ENCODE peak calls at places on chromosomes 7 and 10, in six cellular contexts. One of them, this sample, is unnamed. For H3K9me3, the result is how much of the 10 kb centered on the place peaks cover.

GRCh38 chr10:21525367-21526183 is at the start of gene SKIDA1:
- DNase-seq in GM23248: peak
- DNase-seq in SK-N-SH: peak
- DNase-seq in MM.1S: peak
- DNase-seq in HCT116: no peak
- DNase-seq in PC-3: peak
- DNase-seq in this sample: peak

GRCh38 chr7:49791089-49791741 is 17.8 kb downstream of the VWC2 start:
- DNase-seq in GM23248: no peak
- DNase-seq in SK-N-SH: peak
- DNase-seq in MM.1S: peak
- DNase-seq in HCT116: no peak
- DNase-seq in PC-3: peak
- DNase-seq in this sample: peak

GRCh38 chr7:98464558-98464940 is 63.7 kb upstream of the BAIAP2L1 start:
- DNase-seq in GM23248: no peak
- DNase-seq in SK-N-SH: no peak
- DNase-seq in MM.1S: no peak
- DNase-seq in HCT116: no peak
- DNase-seq in PC-3: no peak
- DNase-seq in this sample: no peak

GRCh38 chr7:77657427-77658331 is 38.6 kb upstream of the RSBN1L start:
- DNase-seq in GM23248: peak
- DNase-seq in SK-N-SH: peak
- DNase-seq in MM.1S: peak
- DNase-seq in HCT116: peak
- DNase-seq in PC-3: peak
- DNase-seq in this sample: peak

GRCh38 chr7:84047085-84047484 is 147.5 kb downstream of the SEMA3A start:
- DNase-seq in GM23248: no peak
- DNase-seq in SK-N-SH: no peak
- DNase-seq in MM.1S: no peak
- DNase-seq in HCT116: no peak
- DNase-seq in PC-3: no peak
- DNase-seq in this sample: no peak

GRCh38 chr7:66505531-66506451 is 122.9 kb upstream of the KCTD7 start:
- DNase-seq in GM23248: peak
- DNase-seq in SK-N-SH: no peak
- DNase-seq in MM.1S: no peak
- DNase-seq in HCT116: no peak
- DNase-seq in PC-3: no peak
- DNase-seq in this sample: no peak

GRCh38 chr7:48250441-48250951 is 79.2 kb downstream of the ABCA13 start:
- DNase-seq in GM23248: peak
- DNase-seq in SK-N-SH: no peak
- DNase-seq in MM.1S: no peak
- DNase-seq in HCT116: no peak
- DNase-seq in PC-3: peak
- DNase-seq in this sample: peak

GRCh38 chr7:34837826-34838225 is 179.8 kb downstream of the NPSR1 start:
- DNase-seq in GM23248: no peak
- DNase-seq in SK-N-SH: no peak
- DNase-seq in MM.1S: no peak
- DNase-seq in HCT116: no peak
- DNase-seq in PC-3: peak
- DNase-seq in this sample: no peak

GRCh38 chr7:123126171-123126570 is 73.6 kb downstream of the SLC13A1 start:
- DNase-seq in GM23248: no peak
- DNase-seq in SK-N-SH: no peak
- DNase-seq in MM.1S: no peak
- DNase-seq in HCT116: no peak
- DNase-seq in PC-3: no peak
- DNase-seq in this sample: no peak

GRCh38 chr7:105649727-105650381 is 68.6 kb upstream of the EFCAB10 start:
- DNase-seq in GM23248: peak
- DNase-seq in SK-N-SH: no peak
- DNase-seq in MM.1S: no peak
- DNase-seq in HCT116: no peak
- DNase-seq in PC-3: peak
- DNase-seq in this sample: no peak

GRCh38 chr7:97697396-97697795 is 34.5 kb upstream of the TAC1 start:
- DNase-seq in GM23248: no peak
- DNase-seq in SK-N-SH: no peak
- DNase-seq in MM.1S: no peak
- DNase-seq in HCT116: no peak
- DNase-seq in PC-3: no peak
- DNase-seq in this sample: peak

GRCh38 chr7:54015251-54015650 is 526.9 kb upstream of the VSTM2A start:
- DNase-seq in GM23248: no peak
- DNase-seq in SK-N-SH: no peak
- DNase-seq in MM.1S: peak
- DNase-seq in HCT116: no peak
- DNase-seq in PC-3: no peak
- DNase-seq in this sample: peak

GRCh38 chr10:86744067-86744725 is 12.2 kb upstream of the BMPR1A start:
- DNase-seq in GM23248: no peak
- DNase-seq in SK-N-SH: no peak
- DNase-seq in MM.1S: no peak
- DNase-seq in HCT116: no peak
- DNase-seq in PC-3: no peak
- DNase-seq in this sample: no peak

DNA sequence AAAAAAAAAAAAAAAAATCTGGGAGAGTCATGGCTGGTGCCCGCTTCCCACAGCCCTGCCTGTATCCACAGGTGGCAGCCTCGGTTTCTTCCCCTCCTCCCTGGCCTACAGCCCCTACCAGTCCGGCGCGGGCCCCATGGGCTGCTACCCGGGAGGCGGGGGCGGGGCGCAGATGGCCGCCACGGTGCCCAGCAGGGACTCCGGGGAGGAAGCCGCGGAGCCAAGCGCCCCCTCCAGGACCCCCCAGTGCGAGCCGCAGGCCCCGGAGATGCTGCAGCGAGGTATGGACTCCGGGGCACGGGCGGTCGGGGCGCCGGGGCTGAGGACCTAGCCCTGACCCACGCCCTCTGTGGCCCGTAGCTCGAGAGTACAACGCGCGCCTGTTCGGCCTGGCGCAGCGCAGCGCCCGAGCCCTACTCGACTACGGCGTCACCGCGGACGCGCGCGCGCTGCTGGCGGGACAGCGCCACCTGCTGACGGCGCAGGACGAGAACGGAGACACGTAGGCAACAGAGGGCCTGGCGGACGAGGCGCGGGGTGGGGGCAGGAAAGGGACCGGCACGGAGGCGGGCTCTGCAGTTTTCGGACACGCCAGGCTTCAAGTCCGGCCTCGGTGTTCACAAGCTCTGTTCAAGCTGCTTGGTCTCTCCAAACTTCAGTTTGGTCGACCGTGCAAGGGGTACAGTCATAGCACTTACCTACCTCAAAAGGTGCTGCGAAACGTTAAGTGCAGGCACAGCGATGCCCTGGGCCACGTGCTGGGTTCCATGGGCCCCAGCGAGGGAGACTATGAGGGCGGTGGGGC is 3.9 kb downstream of the NFKB2 start:
- DNase-seq in GM23248: peak
- DNase-seq in SK-N-SH: peak
- DNase-seq in MM.1S: peak
- DNase-seq in HCT116: peak
- DNase-seq in PC-3: peak
- DNase-seq in this sample: peak
- TF ChIP-seq EZH2phosphoT487 in GM23248: no peak
- TF ChIP-seq EZH2phosphoT487 in SK-N-SH: no peak
- TF ChIP-seq EZH2phosphoT487 in MM.1S: no peak
- TF ChIP-seq EZH2phosphoT487 in HCT116: no peak
- TF ChIP-seq EZH2phosphoT487 in PC-3: no peak
- TF ChIP-seq EZH2phosphoT487 in this sample: no peak

GRCh38 chr7:87202705-87203104 is 16.8 kb downstream of the TMEM243 start:
- DNase-seq in GM23248: no peak
- DNase-seq in SK-N-SH: no peak
- DNase-seq in MM.1S: no peak
- DNase-seq in HCT116: no peak
- DNase-seq in PC-3: no peak
- DNase-seq in this sample: no peak
- H3K9me3 ChIP-seq in GM23248: under half
- H3K9me3 ChIP-seq in SK-N-SH: under half
- H3K9me3 ChIP-seq in MM.1S: under half
- H3K9me3 ChIP-seq in HCT116: under half
- H3K9me3 ChIP-seq in PC-3: under half
- H3K9me3 ChIP-seq in this sample: under half

GRCh38 chr10:23341004-23341403 is 3.6 kb downstream of the C10orf67 start:
- DNase-seq in GM23248: peak
- DNase-seq in SK-N-SH: no peak
- DNase-seq in MM.1S: no peak
- DNase-seq in HCT116: no peak
- DNase-seq in PC-3: peak
- DNase-seq in this sample: no peak

GRCh38 chr10:23342213-23342884 is 2.2 kb downstream of the C10orf67 start:
- DNase-seq in GM23248: no peak
- DNase-seq in SK-N-SH: no peak
- DNase-seq in MM.1S: no peak
- DNase-seq in HCT116: no peak
- DNase-seq in PC-3: peak
- DNase-seq in this sample: no peak

GRCh38 chr10:23343591-23344225 is 889 bp downstream of the C10orf67 start:
- DNase-seq in GM23248: no peak
- DNase-seq in SK-N-SH: peak
- DNase-seq in MM.1S: no peak
- DNase-seq in HCT116: no peak
- DNase-seq in PC-3: peak
- DNase-seq in this sample: peak

GRCh38 chr10:23345861-23346260 is 1.3 kb upstream of the C10orf67 start:
- DNase-seq in GM23248: peak
- DNase-seq in SK-N-SH: no peak
- DNase-seq in MM.1S: no peak
- DNase-seq in HCT116: no peak
- DNase-seq in PC-3: peak
- DNase-seq in this sample: no peak

GRCh38 chr10:23344251-23344841 is at the start of gene C10orf67:
- DNase-seq in GM23248: peak
- DNase-seq in SK-N-SH: peak
- DNase-seq in MM.1S: no peak
- DNase-seq in HCT116: no peak
- DNase-seq in PC-3: peak
- DNase-seq in this sample: peak
- H3K9ac ChIP-seq in GM23248: peak
- H3K9ac ChIP-seq in SK-N-SH: peak
- H3K9ac ChIP-seq in MM.1S: peak
- H3K9ac ChIP-seq in HCT116: no peak
- H3K9ac ChIP-seq in PC-3: peak
- H3K9ac ChIP-seq in this sample: no peak

DNA sequence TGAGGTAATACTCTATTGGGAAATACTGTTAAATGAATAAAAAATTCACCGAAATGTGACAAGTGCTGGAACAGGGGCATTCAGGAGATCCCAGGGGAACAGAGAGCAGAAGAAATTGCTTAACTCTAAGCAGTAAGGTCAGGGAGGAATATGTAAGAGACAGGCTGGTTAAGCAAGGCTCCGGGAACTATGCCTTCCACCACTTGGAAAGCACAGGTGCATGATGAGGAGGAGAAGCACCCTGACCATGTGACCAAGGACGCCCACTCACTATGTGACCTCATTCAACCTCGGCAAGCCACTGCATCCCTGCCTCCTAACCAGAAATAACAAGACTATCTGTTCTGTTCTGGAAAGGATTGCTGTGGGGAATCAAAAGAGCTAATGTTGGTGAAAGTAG is 218.4 kb downstream of the ELMO1 start:
- DNase-seq in GM23248: peak
- DNase-seq in SK-N-SH: no peak
- DNase-seq in MM.1S: no peak
- DNase-seq in HCT116: no peak
- DNase-seq in PC-3: no peak
- DNase-seq in this sample: no peak
- TF ChIP-seq EZH2phosphoT487 in GM23248: no peak
- TF ChIP-seq EZH2phosphoT487 in SK-N-SH: no peak
- TF ChIP-seq EZH2phosphoT487 in MM.1S: no peak
- TF ChIP-seq EZH2phosphoT487 in HCT116: no peak
- TF ChIP-seq EZH2phosphoT487 in PC-3: no peak
- TF ChIP-seq EZH2phosphoT487 in this sample: no peak

GRCh38 chr7:155981703-155982102 is 169.4 kb upstream of the SHH start:
- DNase-seq in GM23248: no peak
- DNase-seq in SK-N-SH: no peak
- DNase-seq in MM.1S: no peak
- DNase-seq in HCT116: no peak
- DNase-seq in PC-3: no peak
- DNase-seq in this sample: no peak
- H3K9me3 ChIP-seq in GM23248: under half
- H3K9me3 ChIP-seq in SK-N-SH: under half
- H3K9me3 ChIP-seq in MM.1S: under half
- H3K9me3 ChIP-seq in HCT116: under half
- H3K9me3 ChIP-seq in PC-3: under half
- H3K9me3 ChIP-seq in this sample: under half

DNA sequence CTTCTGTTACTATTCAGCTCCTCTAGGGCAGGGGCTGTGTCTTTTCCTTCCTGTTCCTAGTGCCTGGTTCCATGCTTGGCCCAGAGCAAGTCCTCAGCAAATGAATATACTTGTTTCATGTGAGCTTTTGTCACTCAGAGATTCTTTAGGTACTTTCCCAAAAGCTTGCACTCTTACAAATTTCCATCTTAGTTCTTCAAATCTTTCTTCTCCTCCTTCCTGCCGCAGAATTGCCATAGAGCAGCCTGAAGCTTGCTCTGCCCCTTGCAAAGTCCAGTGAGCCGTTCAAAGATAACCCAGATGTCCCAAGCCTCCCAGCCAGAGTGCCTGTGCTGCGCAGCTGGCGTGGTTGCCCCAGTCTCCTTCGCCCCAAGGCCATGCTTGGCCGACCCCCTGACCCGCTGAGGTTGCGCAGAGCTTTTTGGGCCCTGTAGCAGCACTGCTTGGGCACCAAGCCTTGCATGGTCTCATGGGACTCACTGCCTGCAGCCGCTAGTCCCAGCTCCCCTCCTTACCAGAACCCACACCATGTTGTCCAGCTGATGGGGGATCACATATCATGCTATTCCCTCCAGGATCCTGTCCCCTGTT is 20.7 kb downstream of the CHST3 start:
- DNase-seq in GM23248: no peak
- DNase-seq in SK-N-SH: peak
- DNase-seq in MM.1S: no peak
- DNase-seq in HCT116: no peak
- DNase-seq in PC-3: no peak
- DNase-seq in this sample: no peak
- H3K9ac ChIP-seq in GM23248: no peak
- H3K9ac ChIP-seq in SK-N-SH: no peak
- H3K9ac ChIP-seq in MM.1S: no peak
- H3K9ac ChIP-seq in HCT116: no peak
- H3K9ac ChIP-seq in PC-3: no peak
- H3K9ac ChIP-seq in this sample: no peak

DNA sequence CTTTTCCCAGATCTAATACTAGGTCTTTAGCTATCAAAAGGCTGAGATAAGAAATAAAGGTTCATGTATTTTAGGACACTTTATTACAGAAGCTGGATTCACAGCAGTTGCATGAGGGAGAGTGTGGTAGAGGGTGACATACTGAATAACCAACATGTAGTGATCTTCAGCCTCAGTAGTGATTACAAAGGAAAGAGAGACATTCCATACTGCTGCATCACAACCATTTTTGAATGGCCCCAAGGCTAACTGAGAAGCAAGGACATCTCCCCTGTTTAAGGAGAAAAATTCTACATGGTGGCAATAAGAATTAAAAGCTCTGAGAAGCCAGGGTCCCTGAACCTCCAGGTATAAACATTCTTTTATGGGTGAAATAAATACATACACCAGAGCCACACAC is 35.3 kb downstream of the COG5 start:
- DNase-seq in GM23248: peak
- DNase-seq in SK-N-SH: no peak
- DNase-seq in MM.1S: no peak
- DNase-seq in HCT116: no peak
- DNase-seq in PC-3: peak
- DNase-seq in this sample: no peak
- TF ChIP-seq EZH2phosphoT487 in GM23248: no peak
- TF ChIP-seq EZH2phosphoT487 in SK-N-SH: no peak
- TF ChIP-seq EZH2phosphoT487 in MM.1S: no peak
- TF ChIP-seq EZH2phosphoT487 in HCT116: no peak
- TF ChIP-seq EZH2phosphoT487 in PC-3: no peak
- TF ChIP-seq EZH2phosphoT487 in this sample: no peak